ENCODE peak calls at places on chromosomes 2 and 18, in six cellular contexts. Y is NCI-H1694; E is activated CD4-positive, alpha-beta T cell treated with anti-CD3 and anti-CD28 coated beads, Interleukin-2, amount 50 U/mL, for 48 hours; K is epithelial cell of esophagus; W is WERI-Rb-1; V is NCI-H1092. F is an unnamed sample.

GRCh38 chr2:7826656-7827055 is 855.2 kb upstream of the ID2 start:
- DNase-seq in Y (no peak), E (no peak), K (no peak), W (no peak), V (no peak), F (no peak)

GRCh38 chr2:42309366-42309765 is 51.7 kb downstream of the COX7A2L start:
- DNase-seq in Y (no peak), E (no peak), K (no peak), W (no peak), V (no peak), F (no peak)

GRCh38 chr18:59419386-59419785 is 60.3 kb upstream of the LMAN1 start:
- DNase-seq in Y (no peak), E (no peak), K (no peak), W (no peak), V (no peak), F (no peak)

GRCh38 chr18:6219116-6219717 is 195.5 kb downstream of the L3MBTL4 start:
- DNase-seq in Y (no peak), E (no peak), K (no peak), W (peak; percentile 58), V (peak; percentile 3), F (no peak)

GRCh38 chr2:167986223-167986622 is 261.2 kb downstream of the STK39 start:
- DNase-seq in Y (no peak), E (no peak), K (no peak), W (no peak), V (no peak), F (no peak)

GRCh38 chr2:71457959-71458322 is 4.6 kb downstream of the DYSF start:
- DNase-seq in Y (no peak), E (no peak), K (no peak), W (no peak), V (no peak), F (peak; percentile 27)

GRCh38 chr2:103361712-103362111 is 599.9 kb downstream of the TMEM182 start:
- DNase-seq in Y (no peak), E (no peak), K (no peak), W (peak; percentile 5), V (no peak), F (no peak)

GRCh38 chr2:218218409-218219185 is 1.6 kb downstream of the ARPC2 start:
- DNase-seq in Y (no peak), E (no peak), K (peak; percentile 95), W (no peak), V (no peak), F (peak; percentile 97)

GRCh38 chr2:64672708-64673107 is 19.0 kb upstream of the SERTAD2 start:
- DNase-seq in Y (no peak), E (no peak), K (peak; percentile 18), W (no peak), V (no peak), F (peak; percentile 43)

GRCh38 chr18:76522104-76522503 is 27.1 kb upstream of the ZNF516 start:
- DNase-seq in Y (no peak), E (no peak), K (no peak), W (no peak), V (peak; percentile 76), F (no peak)

GRCh38 chr2:229661478-229661877 is 52.9 kb downstream of the DNER start:
- DNase-seq in Y (no peak), E (no peak), K (no peak), W (no peak), V (no peak), F (no peak)

GRCh38 chr2:8447610-8448221 is 234.1 kb upstream of the ID2 start:
- DNase-seq in Y (no peak), E (no peak), K (no peak), W (no peak), V (no peak), F (peak; percentile 48)

GRCh38 chr2:127411609-127412370 is 6.4 kb upstream of the PROC start:
- DNase-seq in Y (peak; percentile 33), E (no peak), K (peak; percentile 60), W (no peak), V (peak; percentile 9), F (peak; percentile 47)

GRCh38 chr18:51168031-51168742 is 29.3 kb downstream of the MEX3C start:
- DNase-seq in Y (no peak), E (no peak), K (no peak), W (no peak), V (no peak), F (no peak)

GRCh38 chr2:120765031-120765910 is 29.6 kb downstream of the GLI2 start:
- DNase-seq in Y (no peak), E (no peak), K (no peak), W (no peak), V (no peak), F (no peak)

GRCh38 chr2:120787512-120788348 is 52.1 kb downstream of the GLI2 start:
- DNase-seq in Y (no peak), E (no peak), K (no peak), W (no peak), V (no peak), F (no peak)

GRCh38 chr2:100730290-100730868 is 89.6 kb upstream of the NPAS2 start:
- DNase-seq in Y (no peak), E (peak; percentile 52), K (peak; percentile 84), W (peak; percentile 47), V (no peak), F (peak; percentile 75)

GRCh38 chr2:223222397-223222796 is 170.4 kb downstream of the KCNE4 start:
- DNase-seq in Y (no peak), E (no peak), K (peak; percentile 91), W (no peak), V (no peak), F (peak; percentile 95)

GRCh38 chr2:56012216-56012615 is 88.6 kb upstream of the EFEMP1 start:
- DNase-seq in Y (no peak), E (no peak), K (no peak), W (no peak), V (no peak), F (no peak)

GRCh38 chr2:222518570-222519381 is 94.4 kb downstream of the SGPP2 start:
- DNase-seq in Y (no peak), E (no peak), K (peak; percentile 87), W (no peak), V (no peak), F (peak; percentile 89)

GRCh38 chr2:138470941-138471340 is 30.6 kb upstream of the SPOPL start:
- DNase-seq in Y (no peak), E (no peak), K (no peak), W (no peak), V (no peak), F (no peak)

GRCh38 chr2:207334631-207335371 is 169.1 kb upstream of the KLF7 start:
- DNase-seq in Y (no peak), E (peak; percentile 61), K (peak; percentile 99), W (no peak), V (no peak), F (peak; percentile 99)

GRCh38 chr2:222866358-222866960 is 5.6 kb downstream of the ACSL3 start:
- DNase-seq in Y (no peak), E (no peak), K (no peak), W (no peak), V (no peak), F (no peak)

GRCh38 chr2:214536625-214537024 is 125.8 kb downstream of the VWC2L start:
- DNase-seq in Y (no peak), E (no peak), K (no peak), W (no peak), V (no peak), F (no peak)

GRCh38 chr18:68960355-68960754 is 162.5 kb downstream of the CCDC102B start:
- DNase-seq in Y (no peak), E (no peak), K (peak; percentile 77), W (no peak), V (no peak), F (peak; percentile 4)

GRCh38 chr2:131156452-131157149 is 51.5 kb downstream of the PLEKHB2 start:
- DNase-seq in Y (no peak), E (no peak), K (no peak), W (no peak), V (no peak), F (no peak)

GRCh38 chr2:160513120-160513519 is 19.5 kb upstream of the RBMS1 start:
- DNase-seq in Y (no peak), E (no peak), K (no peak), W (no peak), V (no peak), F (no peak)

F was measured in bronchial epithelial cell.